ENCODE peak calls at places on chromosomes 11 and 22, in five cellular contexts. B is CD8-positive, alpha-beta memory T cell; D is upper lobe of right lung; R is small intestine; A is spleen. T is an unnamed sample.

GRCh38 chr11:96074551-96075309 is 150.8 kb upstream of the MTMR2 start:
- DNase-seq in B (no peak), D (no peak), R (no peak), A (no peak), T (no peak)

GRCh38 chr22:30459206-30460052 is 12.4 kb downstream of the SEC14L3 start:
- DNase-seq in B (no peak), D (no peak), R (no peak), A (no peak), T (no peak)

GRCh38 chr11:44133335-44133946 is 38.0 kb downstream of the EXT2 start:
- DNase-seq in B (no peak), D (no peak), R (peak; percentile 22), A (no peak), T (no peak)

GRCh38 chr22:27689664-27690063 is 111.9 kb downstream of the MN1 start:
- DNase-seq in B (no peak), D (no peak), R (no peak), A (no peak), T (no peak)

GRCh38 chr11:40030867-40031266 is 1428.6 kb downstream of the LRRC4C start:
- DNase-seq in B (no peak), D (no peak), R (no peak), A (no peak), T (no peak)

GRCh38 chr11:64382586-64382985 is 23.6 kb downstream of the RPS6KA4 start:
- DNase-seq in B (no peak), D (no peak), R (no peak), A (no peak), T (no peak)

GRCh38 chr11:125214466-125215204 is 50.1 kb downstream of the PKNOX2 start:
- DNase-seq in B (no peak), D (no peak), R (no peak), A (peak; percentile 59), T (peak; percentile 45)

GRCh38 chr11:83520849-83521248 is 234.7 kb upstream of the CCDC90B start:
- DNase-seq in B (no peak), D (no peak), R (no peak), A (no peak), T (no peak)

GRCh38 chr11:124724854-124725718 is 14.7 kb upstream of the NRGN start:
- DNase-seq in B (no peak), D (peak; percentile 88), R (peak; percentile 70), A (peak; percentile 74), T (peak; percentile 78)

GRCh38 chr22:46763051-46763705 is 728 bp downstream of the TBC1D22A start:
- DNase-seq in B (peak; percentile 67), D (no peak), R (peak; percentile 69), A (peak; percentile 91), T (peak; percentile 54)

GRCh38 chr11:65470433-65470832 is 28.4 kb upstream of the MALAT1 start:
- DNase-seq in B (no peak), D (no peak), R (no peak), A (no peak), T (peak; percentile 40)

GRCh38 chr11:64114231-64114630 is 51.7 kb downstream of the MACROD1 start:
- DNase-seq in B (no peak), D (no peak), R (no peak), A (no peak), T (no peak)

GRCh38 chr22:50684986-50685385 is 12.4 kb downstream of the SHANK3 start:
- DNase-seq in B (no peak), D (no peak), R (no peak), A (no peak), T (peak; percentile 36)

GRCh38 chr11:72583177-72583553 is 91.1 kb downstream of the PDE2A start:
- DNase-seq in B (no peak), D (peak; percentile 38), R (no peak), A (peak; percentile 51), T (no peak)

GRCh38 chr11:14445542-14446530 is 53.8 kb downstream of the COPB1 start:
- DNase-seq in B (no peak), D (no peak), R (no peak), A (no peak), T (no peak)

GRCh38 chr11:57248780-57249383 is 11.8 kb upstream of the APLNR start:
- DNase-seq in B (no peak), D (no peak), R (peak; percentile 33), A (peak; percentile 82), T (peak; percentile 76)

GRCh38 chr11:63598556-63598955 is 15.7 kb downstream of the PLAAT3 start:
- DNase-seq in B (no peak), D (no peak), R (no peak), A (no peak), T (no peak)

GRCh38 chr11:110901441-110901840 is 189.2 kb upstream of the ARHGAP20 start:
- DNase-seq in B (no peak), D (no peak), R (no peak), A (no peak), T (no peak)

DNA sequence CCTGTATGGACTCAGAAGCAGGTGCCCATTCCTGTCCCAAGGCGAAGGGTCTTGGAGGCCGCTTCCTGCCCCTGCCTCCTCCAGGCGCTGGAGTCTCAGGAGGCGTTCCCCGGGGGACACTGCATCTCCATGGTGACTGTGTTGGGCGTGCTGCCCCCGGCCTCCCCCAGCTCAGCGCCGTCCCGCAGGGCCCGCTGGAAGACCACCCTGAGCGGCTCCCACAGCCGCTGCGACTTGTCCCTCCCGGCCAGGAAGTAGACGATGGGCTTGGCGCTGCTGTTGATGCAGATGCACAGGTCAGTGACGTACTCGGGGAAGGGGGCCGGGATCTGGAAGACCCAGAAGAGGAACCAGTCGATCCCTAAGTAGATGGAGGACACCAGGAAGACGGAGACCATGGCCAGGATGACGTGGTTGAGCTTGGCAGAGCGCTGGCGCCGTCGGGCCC is 7.8 kb downstream of the MRGPRF start:
- DNase-seq in B (no peak), D (no peak), R (no peak), A (peak; percentile 54), T (no peak)
- H3K27ac ChIP-seq in B (no peak overlapping the region), D (no peak overlapping the region), R (no peak overlapping the region), A (no peak overlapping the region), T (no peak overlapping the region)

GRCh38 chr11:11982975-11983374 is 25.5 kb downstream of the DKK3 start:
- DNase-seq in B (no peak), D (no peak), R (no peak), A (no peak), T (no peak)
- H3K4me1 ChIP-seq in B (peaks cover 3% of the 10 kb centered on the region), D (peaks cover 36% of the 10 kb centered on the region), R (no peaks in the 10 kb centered on the region), A (peaks cover 6% of the 10 kb centered on the region), T (peaks cover 40% of the 10 kb centered on the region)

DNA sequence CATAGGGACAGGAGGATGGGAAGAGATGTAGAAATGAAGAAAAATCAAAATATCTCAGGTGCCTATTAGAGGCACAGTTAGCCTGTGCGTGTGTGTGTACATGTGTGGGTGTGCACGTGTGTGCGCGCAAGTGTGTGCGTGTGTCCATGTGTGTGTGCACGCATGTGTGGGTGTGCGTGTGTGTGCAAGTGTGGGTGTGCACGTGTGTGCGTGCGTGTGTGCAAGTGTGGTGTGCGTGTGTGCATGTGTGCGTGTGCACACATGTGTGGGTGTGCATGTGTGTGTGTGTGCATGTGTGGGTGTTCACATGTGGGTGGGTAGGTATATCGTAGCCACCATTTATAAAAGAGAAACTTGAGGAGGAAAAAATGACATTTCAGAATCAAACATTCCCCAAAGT is 9.4 kb downstream of the CRYBB2 start:
- DNase-seq in B (no peak), D (no peak), R (no peak), A (no peak), T (no peak)
- H3K4me3 ChIP-seq in B (no peak overlapping the region), D (no peak overlapping the region), R (no peak overlapping the region), A (no peak overlapping the region), T (no peak overlapping the region)

DNA sequence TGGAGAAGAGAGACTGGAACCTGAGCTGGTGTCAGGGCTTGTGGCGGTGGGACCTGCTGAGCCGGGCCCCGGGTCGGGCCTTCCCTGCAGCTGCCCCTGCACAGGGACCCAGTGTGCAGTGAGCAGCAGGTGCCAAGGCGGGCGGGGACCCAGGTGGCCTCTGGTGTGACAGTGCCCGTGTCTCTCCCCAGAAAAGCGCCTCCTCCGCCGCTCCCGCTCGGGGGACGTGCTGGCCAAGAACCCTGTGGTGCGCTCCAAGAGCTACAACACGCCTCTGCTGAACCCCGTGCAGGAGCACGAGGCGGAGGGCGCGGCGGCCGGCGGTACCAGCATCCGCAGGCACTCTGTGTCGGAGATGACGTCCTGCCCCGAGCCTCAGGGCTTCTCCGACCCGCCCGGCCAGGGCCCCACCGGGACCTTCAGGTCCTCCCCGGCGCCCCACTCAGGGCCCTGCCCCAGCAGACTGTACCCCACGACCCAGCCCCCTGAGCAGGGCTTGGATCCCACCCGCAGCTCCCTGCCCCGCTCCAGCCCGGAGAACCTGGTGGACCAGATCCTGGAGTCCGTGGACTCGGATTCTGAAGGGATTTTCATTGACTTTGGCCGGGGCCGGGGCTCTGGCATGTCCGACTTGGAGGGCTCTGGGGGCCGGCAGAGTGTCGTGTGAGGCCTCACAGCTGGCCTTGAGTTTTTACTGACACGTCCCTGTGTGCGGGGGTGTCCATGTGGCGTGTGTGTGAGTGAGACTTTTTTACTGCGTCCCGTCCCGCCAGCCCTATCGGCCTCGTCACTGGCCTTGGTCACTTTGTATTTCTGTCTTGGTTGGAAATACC is 15.6 kb upstream of the ARHGAP8 start:
- DNase-seq in B (no peak), D (no peak), R (no peak), A (no peak), T (peak; percentile 47)
- H3K27ac ChIP-seq in B (no peak overlapping the region), D (no peak overlapping the region), R (no peak overlapping the region), A (no peak overlapping the region), T (no peak overlapping the region)

GRCh38 chr11:126357969-126358762 is 2.7 kb downstream of the ST3GAL4 start:
- DNase-seq in B (no peak), D (peak; percentile 52), R (no peak), A (peak; percentile 76), T (peak; percentile 66)

GRCh38 chr11:126357055-126357962 is 1.8 kb downstream of the ST3GAL4 start:
- DNase-seq in B (no peak), D (peak; percentile 62), R (no peak), A (peak; percentile 75), T (peak; percentile 81)

GRCh38 chr11:126354631-126355323 is 709 bp upstream of the ST3GAL4 start:
- DNase-seq in B (no peak), D (peak; percentile 38), R (no peak), A (peak; percentile 70), T (peak; percentile 37)

GRCh38 chr11:126355324-126355925 is at the start of gene ST3GAL4:
- DNase-seq in B (peak; percentile 54), D (peak; percentile 88), R (peak; percentile 13), A (peak; percentile 95), T (peak; percentile 89)

DNA sequence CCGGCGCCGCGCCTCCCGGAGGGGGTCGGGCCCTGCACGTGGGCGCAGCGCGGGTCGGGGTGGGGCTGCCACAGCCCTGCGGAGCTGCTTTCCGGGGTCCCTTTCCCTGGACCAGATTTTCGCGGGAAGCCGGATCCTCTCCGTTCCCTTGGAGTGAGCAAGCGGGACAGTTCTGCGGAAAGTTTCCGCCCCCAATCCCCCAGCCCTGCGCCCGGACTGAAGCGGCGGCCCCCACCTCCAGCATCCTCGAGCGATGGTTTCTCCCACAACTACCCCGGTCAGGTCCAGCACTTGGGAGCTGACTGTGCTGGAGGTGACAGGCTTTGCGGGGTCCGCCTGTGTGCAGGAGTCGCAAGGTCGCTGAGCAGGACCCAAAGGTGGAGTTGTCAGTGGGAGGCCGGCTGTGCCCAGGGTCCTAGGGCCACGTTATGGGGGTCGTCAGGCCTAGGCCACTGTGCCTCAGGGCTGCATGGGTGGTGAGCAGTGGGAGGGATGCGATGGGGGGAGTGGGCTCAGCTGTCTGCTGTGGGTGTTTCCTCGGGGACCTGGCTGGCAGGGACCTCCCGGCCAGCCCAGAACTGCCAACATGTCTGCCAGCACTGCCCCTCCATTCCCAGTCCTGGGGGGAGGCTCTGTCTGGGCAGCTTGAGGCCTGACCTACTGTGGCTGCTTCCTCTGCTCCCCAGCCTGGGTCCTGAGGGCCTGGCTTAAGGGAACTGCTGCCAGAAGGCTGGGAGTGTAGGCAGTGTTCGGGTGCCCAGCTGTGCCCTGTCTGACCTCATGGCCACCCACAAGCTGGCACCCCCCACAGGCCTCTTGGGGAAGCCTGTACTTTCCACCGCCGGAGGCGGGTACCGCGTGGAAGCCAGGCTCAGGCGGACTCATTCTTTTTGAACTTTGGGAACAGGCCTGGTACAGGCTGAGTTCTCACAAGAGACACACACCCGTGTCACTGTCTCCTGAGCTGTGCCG is 726 bp downstream of the ST3GAL4 start:
- DNase-seq in B (no peak), D (peak; percentile 80), R (no peak), A (peak; percentile 85), T (peak; percentile 77)
- H3K4me1 ChIP-seq in B (peaks cover 21% of the 10 kb centered on the region), D (peaks cover 53% of the 10 kb centered on the region), R (peaks cover 3% of the 10 kb centered on the region), A (peaks cover 32% of the 10 kb centered on the region), T (peaks cover 36% of the 10 kb centered on the region)

GRCh38 chr11:42802211-42802918 is 509.4 kb upstream of the API5 start:
- DNase-seq in B (no peak), D (no peak), R (no peak), A (no peak), T (no peak)
- H3K4me3 ChIP-seq in B (no peak overlapping the region), D (no peak overlapping the region), R (no peak overlapping the region), A (peak overlapping the region; percentile 2), T (no peak overlapping the region)